ENCODE peak calls at places on chromosomes 1 and 21, in five cellular contexts. One of them, this sample, is unnamed.

GRCh38 chr1:171257207-171258052 is 9.1 kb downstream of the FMO1 start:
- DNase-seq in uterus: peak; percentile 53
- DNase-seq in RWPE2: peak; percentile 76
- DNase-seq in ovary: peak; percentile 69
- DNase-seq in effector memory CD4-positive, alpha-beta T cell: no peak
- DNase-seq in this sample: no peak

GRCh38 chr1:227884370-227885134 is 63.2 kb downstream of the WNT9A start:
- DNase-seq in uterus: peak; percentile 15
- DNase-seq in RWPE2: peak; percentile 16
- DNase-seq in ovary: peak; percentile 16
- DNase-seq in effector memory CD4-positive, alpha-beta T cell: no peak
- DNase-seq in this sample: no peak

GRCh38 chr1:220062629-220063028 is 16.3 kb upstream of the EPRS1 start:
- DNase-seq in uterus: no peak
- DNase-seq in RWPE2: no peak
- DNase-seq in ovary: no peak
- DNase-seq in effector memory CD4-positive, alpha-beta T cell: no peak
- DNase-seq in this sample: no peak

GRCh38 chr1:244296010-244296409 is 155.7 kb downstream of the ADSS2 start:
- DNase-seq in uterus: no peak
- DNase-seq in RWPE2: no peak
- DNase-seq in ovary: no peak
- DNase-seq in effector memory CD4-positive, alpha-beta T cell: no peak
- DNase-seq in this sample: no peak

GRCh38 chr21:44994581-44995171 is 54.8 kb downstream of the SLX9 start:
- DNase-seq in uterus: no peak
- DNase-seq in RWPE2: peak; percentile 49
- DNase-seq in ovary: no peak
- DNase-seq in effector memory CD4-positive, alpha-beta T cell: no peak
- DNase-seq in this sample: peak; percentile 75

GRCh38 chr1:15381805-15382204 is 27.9 kb upstream of the EFHD2 start:
- DNase-seq in uterus: no peak
- DNase-seq in RWPE2: no peak
- DNase-seq in ovary: no peak
- DNase-seq in effector memory CD4-positive, alpha-beta T cell: no peak
- DNase-seq in this sample: no peak

GRCh38 chr1:185375583-185375982 is 58.5 kb upstream of the IVNS1ABP start:
- DNase-seq in uterus: no peak
- DNase-seq in RWPE2: no peak
- DNase-seq in ovary: no peak
- DNase-seq in effector memory CD4-positive, alpha-beta T cell: no peak
- DNase-seq in this sample: peak; percentile 78

GRCh38 chr1:232474821-232475220 is 155.1 kb downstream of the SIPA1L2 start:
- DNase-seq in uterus: no peak
- DNase-seq in RWPE2: no peak
- DNase-seq in ovary: no peak
- DNase-seq in effector memory CD4-positive, alpha-beta T cell: no peak
- DNase-seq in this sample: no peak

GRCh38 chr1:192327997-192328396 is 11.2 kb downstream of the RGS21 start:
- DNase-seq in uterus: no peak
- DNase-seq in RWPE2: no peak
- DNase-seq in ovary: no peak
- DNase-seq in effector memory CD4-positive, alpha-beta T cell: no peak
- DNase-seq in this sample: peak; percentile 59

GRCh38 chr1:178706467-178706866 is 18.6 kb upstream of the RALGPS2 start:
- DNase-seq in uterus: peak; percentile 57
- DNase-seq in RWPE2: no peak
- DNase-seq in ovary: peak; percentile 28
- DNase-seq in effector memory CD4-positive, alpha-beta T cell: no peak
- DNase-seq in this sample: no peak

GRCh38 chr21:45963225-45963555 is 18.4 kb upstream of the COL6A1 start:
- DNase-seq in uterus: no peak
- DNase-seq in RWPE2: no peak
- DNase-seq in ovary: no peak
- DNase-seq in effector memory CD4-positive, alpha-beta T cell: no peak
- DNase-seq in this sample: no peak

GRCh38 chr21:39051561-39051949 is 131.7 kb downstream of the PSMG1 start:
- DNase-seq in uterus: no peak
- DNase-seq in RWPE2: no peak
- DNase-seq in ovary: no peak
- DNase-seq in effector memory CD4-positive, alpha-beta T cell: no peak
- DNase-seq in this sample: no peak

GRCh38 chr1:95948023-95948422 is 714.0 kb downstream of the RWDD3 start:
- DNase-seq in uterus: no peak
- DNase-seq in RWPE2: no peak
- DNase-seq in ovary: no peak
- DNase-seq in effector memory CD4-positive, alpha-beta T cell: no peak
- DNase-seq in this sample: no peak

DNA sequence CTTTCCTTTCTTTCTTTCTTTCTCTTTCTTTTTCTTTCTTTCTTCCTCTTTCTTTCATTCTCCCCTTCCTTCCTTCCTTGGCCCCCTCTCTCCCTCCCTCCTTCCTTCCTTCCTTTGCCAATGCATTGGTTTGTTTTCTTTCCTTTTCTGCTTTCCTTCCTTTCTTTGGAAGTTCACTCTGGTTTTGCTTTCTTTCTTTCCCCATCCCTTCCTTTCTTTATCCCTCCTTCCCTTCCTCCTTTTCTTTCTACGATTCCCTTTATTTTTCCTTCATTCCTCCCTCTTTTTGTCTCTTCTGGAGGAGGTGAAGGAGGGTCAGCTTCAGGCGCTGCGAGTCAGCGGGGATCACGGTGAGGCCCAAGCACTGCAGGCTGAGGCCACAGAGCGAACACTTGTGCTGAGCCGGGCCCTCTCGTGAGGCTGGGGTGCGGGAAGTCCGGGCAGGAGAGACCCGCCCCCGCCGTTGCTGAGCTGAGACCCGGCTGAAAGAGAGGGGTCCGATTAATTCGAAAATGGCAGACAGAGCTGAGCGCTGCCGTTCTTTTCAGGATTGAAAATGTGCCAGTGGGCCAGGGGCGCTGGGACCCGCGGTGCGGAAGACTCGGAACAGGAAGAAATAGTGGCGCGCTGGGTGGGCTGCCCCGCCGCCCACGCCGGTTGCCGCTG is 1.5 kb downstream of the SIM2 start:
- DNase-seq in uterus: no peak
- DNase-seq in RWPE2: no peak
- DNase-seq in ovary: no peak
- DNase-seq in effector memory CD4-positive, alpha-beta T cell: no peak
- DNase-seq in this sample: no peak
- H3K4me3 ChIP-seq in uterus: no peak overlapping the region
- H3K4me3 ChIP-seq in RWPE2: peak overlapping the region; percentile 93
- H3K4me3 ChIP-seq in ovary: no peak overlapping the region
- H3K4me3 ChIP-seq in effector memory CD4-positive, alpha-beta T cell: no peak overlapping the region
- H3K4me3 ChIP-seq in this sample: peak overlapping the region; percentile 26

GRCh38 chr1:59232209-59232608 is 64.7 kb upstream of the FGGY start:
- DNase-seq in uterus: no peak
- DNase-seq in RWPE2: no peak
- DNase-seq in ovary: no peak
- DNase-seq in effector memory CD4-positive, alpha-beta T cell: no peak
- DNase-seq in this sample: no peak
- H3K4me1 ChIP-seq in uterus: no peaks in the 10 kb centered on the region
- H3K4me1 ChIP-seq in RWPE2: no peaks in the 10 kb centered on the region
- H3K4me1 ChIP-seq in ovary: no peaks in the 10 kb centered on the region
- H3K4me1 ChIP-seq in effector memory CD4-positive, alpha-beta T cell: no peaks in the 10 kb centered on the region
- H3K4me1 ChIP-seq in this sample: peaks cover 2% of the 10 kb centered on the region

DNA sequence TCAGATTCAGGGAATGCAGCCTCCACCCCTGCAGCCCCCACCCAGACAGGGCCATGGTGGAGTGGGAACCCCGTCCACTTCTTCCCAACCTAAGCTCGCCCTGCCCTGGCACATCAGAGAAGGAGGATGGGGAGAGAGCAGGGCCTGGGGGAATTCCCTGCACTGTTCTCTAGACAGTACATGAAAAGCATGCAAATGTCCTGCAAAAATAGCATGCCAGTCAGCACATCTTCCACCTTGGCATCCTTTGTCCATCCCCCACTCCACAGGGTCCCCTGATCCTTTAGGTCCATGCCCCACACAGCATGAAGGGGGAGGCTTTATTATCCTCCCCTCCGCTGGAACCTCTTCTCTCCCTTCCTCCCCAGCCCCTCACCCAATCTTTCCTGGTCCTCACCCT is 35.0 kb upstream of the RD3 start:
- DNase-seq in uterus: no peak
- DNase-seq in RWPE2: no peak
- DNase-seq in ovary: no peak
- DNase-seq in effector memory CD4-positive, alpha-beta T cell: no peak
- DNase-seq in this sample: no peak
- H3K4me3 ChIP-seq in uterus: no peak overlapping the region
- H3K4me3 ChIP-seq in RWPE2: no peak overlapping the region
- H3K4me3 ChIP-seq in ovary: no peak overlapping the region
- H3K4me3 ChIP-seq in effector memory CD4-positive, alpha-beta T cell: no peak overlapping the region
- H3K4me3 ChIP-seq in this sample: no peak overlapping the region

GRCh38 chr1:214542275-214543199 is 8.9 kb downstream of the PTPN14 start:
- DNase-seq in uterus: no peak
- DNase-seq in RWPE2: no peak
- DNase-seq in ovary: no peak
- DNase-seq in effector memory CD4-positive, alpha-beta T cell: no peak
- DNase-seq in this sample: no peak

GRCh38 chr1:214541693-214542092 is 9.7 kb downstream of the PTPN14 start:
- DNase-seq in uterus: no peak
- DNase-seq in RWPE2: no peak
- DNase-seq in ovary: no peak
- DNase-seq in effector memory CD4-positive, alpha-beta T cell: no peak
- DNase-seq in this sample: no peak

GRCh38 chr1:214538497-214538896 is 12.9 kb downstream of the PTPN14 start:
- DNase-seq in uterus: no peak
- DNase-seq in RWPE2: no peak
- DNase-seq in ovary: no peak
- DNase-seq in effector memory CD4-positive, alpha-beta T cell: no peak
- DNase-seq in this sample: no peak

GRCh38 chr1:214540324-214540723 is 11.1 kb downstream of the PTPN14 start:
- DNase-seq in uterus: no peak
- DNase-seq in RWPE2: no peak
- DNase-seq in ovary: no peak
- DNase-seq in effector memory CD4-positive, alpha-beta T cell: no peak
- DNase-seq in this sample: no peak

DNA sequence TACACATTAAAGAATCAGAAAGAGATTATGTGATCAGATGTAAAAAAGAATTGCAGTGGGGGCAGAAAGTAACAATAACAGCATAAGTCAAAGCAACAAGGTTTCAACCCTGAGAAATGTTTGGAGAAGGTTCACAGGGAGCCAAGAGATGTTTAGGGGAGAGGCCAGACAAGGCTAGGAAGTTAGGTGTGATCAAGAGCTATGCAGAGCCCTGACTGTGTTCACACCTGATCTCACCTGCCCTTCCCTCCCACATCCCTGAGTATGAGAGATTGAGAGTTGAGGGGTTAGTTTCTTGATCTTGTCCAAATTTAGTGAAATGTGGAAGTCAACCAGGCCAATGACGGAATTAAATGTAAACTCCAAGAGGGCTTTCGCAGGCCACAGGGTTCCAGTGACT is 10.2 kb downstream of the PTPN14 start:
- DNase-seq in uterus: no peak
- DNase-seq in RWPE2: no peak
- DNase-seq in ovary: no peak
- DNase-seq in effector memory CD4-positive, alpha-beta T cell: no peak
- DNase-seq in this sample: no peak
- H3K4me1 ChIP-seq in uterus: no peaks in the 10 kb centered on the region
- H3K4me1 ChIP-seq in RWPE2: peaks cover 7% of the 10 kb centered on the region
- H3K4me1 ChIP-seq in ovary: peaks cover 3% of the 10 kb centered on the region
- H3K4me1 ChIP-seq in effector memory CD4-positive, alpha-beta T cell: no peaks in the 10 kb centered on the region
- H3K4me1 ChIP-seq in this sample: peaks cover 7% of the 10 kb centered on the region

GRCh38 chr1:226223157-226223785 is at the start of gene MIXL1:
- DNase-seq in uterus: no peak
- DNase-seq in RWPE2: no peak
- DNase-seq in ovary: no peak
- DNase-seq in effector memory CD4-positive, alpha-beta T cell: no peak
- DNase-seq in this sample: no peak
- H3K4me3 ChIP-seq in uterus: peak within 1 kb of the TSS; percentile 36
- H3K4me3 ChIP-seq in RWPE2: peak within 1 kb of the TSS; percentile 27
- H3K4me3 ChIP-seq in ovary: peak within 1 kb of the TSS; percentile 20
- H3K4me3 ChIP-seq in effector memory CD4-positive, alpha-beta T cell: peak within 1 kb of the TSS; percentile 38
- H3K4me3 ChIP-seq in this sample: peak within 1 kb of the TSS; percentile 49

GRCh38 chr1:154326546-154327465 is 1.5 kb downstream of the ATP8B2 start:
- DNase-seq in uterus: peak; percentile 87
- DNase-seq in RWPE2: no peak
- DNase-seq in ovary: peak; percentile 65
- DNase-seq in effector memory CD4-positive, alpha-beta T cell: no peak
- DNase-seq in this sample: peak; percentile 93
- H3K4me1 ChIP-seq in uterus: peaks cover 24% of the 10 kb centered on the region
- H3K4me1 ChIP-seq in RWPE2: peaks cover 18% of the 10 kb centered on the region
- H3K4me1 ChIP-seq in ovary: peaks cover 17% of the 10 kb centered on the region
- H3K4me1 ChIP-seq in effector memory CD4-positive, alpha-beta T cell: peaks cover 58% of the 10 kb centered on the region
- H3K4me1 ChIP-seq in this sample: no peaks in the 10 kb centered on the region

GRCh38 chr1:44405804-44406743 is 1.0 kb downstream of the RNF220 start:
- DNase-seq in uterus: no peak
- DNase-seq in RWPE2: no peak
- DNase-seq in ovary: no peak
- DNase-seq in effector memory CD4-positive, alpha-beta T cell: no peak
- DNase-seq in this sample: no peak
- H3K4me3 ChIP-seq in uterus: peak overlapping the region; percentile 24
- H3K4me3 ChIP-seq in RWPE2: peak overlapping the region; percentile 22
- H3K4me3 ChIP-seq in ovary: peak overlapping the region; percentile 30
- H3K4me3 ChIP-seq in effector memory CD4-positive, alpha-beta T cell: peak overlapping the region; percentile 58
- H3K4me3 ChIP-seq in this sample: peak overlapping the region; percentile 6